ENCODE peak calls at places on chromosomes 6 and 20, in ten cellular contexts. W, J, M, T, V, R, Z, C, H and E are unnamed samples.

GRCh38 chr6:153879826-153880225 is 159.2 kb upstream of the OPRM1 start:
- DNase-seq in R (no peak), C (no peak), V (no peak), W (no peak), J (no peak), M (no peak), Z (no peak), T (no peak), H (no peak), E (no peak)

GRCh38 chr6:137076277-137077068 is 31.7 kb upstream of the IL20RA start:
- DNase-seq in W (peak), M (peak), T (no peak), C (peak), Z (no peak), R (peak), J (peak), V (peak), H (peak), E (peak)

GRCh38 chr6:17305219-17306001 is 24.2 kb downstream of the RBM24 start:
- DNase-seq in T (no peak), J (no peak), M (peak), R (no peak), Z (no peak), C (no peak), W (no peak), V (peak), H (no peak), E (no peak)

GRCh38 chr20:40191573-40191972 is 497.5 kb downstream of the MAFB start:
- DNase-seq in V (no peak), M (no peak), R (no peak), Z (no peak), J (no peak), H (no peak), C (no peak), T (no peak), W (no peak), E (no peak)

GRCh38 chr6:33088931-33089640 is 13.3 kb downstream of the HLA-DPB1 start:
- DNase-seq in T (no peak), H (no peak), J (no peak), M (no peak), W (no peak), R (no peak), C (no peak), Z (no peak), V (no peak), E (no peak)

GRCh38 chr6:136566007-136566487 is 15.8 kb upstream of the MAP7 start:
- DNase-seq in T (no peak), C (no peak), R (peak), J (no peak), W (no peak), H (no peak), V (no peak), Z (no peak), M (no peak), E (no peak)

GRCh38 chr6:33927551-33927950 is 123.7 kb upstream of the MLN start:
- DNase-seq in Z (peak), R (no peak), T (no peak), J (no peak), M (no peak), V (peak), W (no peak), H (no peak), C (no peak), E (no peak)

GRCh38 chr20:3270051-3270450 is 31.1 kb upstream of the SLC4A11 start:
- DNase-seq in M (no peak), V (no peak), J (no peak), C (no peak), T (no peak), H (no peak), Z (no peak), W (no peak), R (no peak), E (no peak)

GRCh38 chr6:7161253-7161623 is 53.5 kb downstream of the RREB1 start:
- DNase-seq in W (no peak), M (no peak), T (no peak), H (no peak), Z (no peak), R (no peak), J (no peak), V (no peak), C (no peak), E (no peak)

GRCh38 chr6:15698474-15698873 is 35.6 kb upstream of the DTNBP1 start:
- DNase-seq in H (no peak), J (no peak), W (no peak), V (no peak), M (no peak), C (no peak), Z (no peak), R (no peak), T (no peak), E (no peak)

GRCh38 chr6:142255785-142256184 is 46.0 kb upstream of the ADGRG6 start:
- DNase-seq in V (no peak), R (no peak), J (no peak), W (no peak), Z (no peak), C (no peak), H (no peak), T (no peak), M (no peak), E (no peak)

GRCh38 chr6:168263351-168263905 is 56.1 kb downstream of the DACT2 start:
- DNase-seq in H (no peak), T (no peak), V (no peak), J (no peak), W (no peak), Z (no peak), C (no peak), M (no peak), R (no peak), E (no peak)

GRCh38 chr6:37499433-37500293 is at the start of gene CCDC167:
- DNase-seq in R (peak), W (peak), V (peak), T (peak), J (peak), Z (peak), M (peak), H (peak), C (peak), E (peak)

GRCh38 chr6:158377866-158378265 is 65.6 kb downstream of the TULP4 start:
- DNase-seq in M (no peak), T (no peak), J (no peak), C (peak), H (no peak), R (no peak), V (peak), W (no peak), Z (no peak), E (no peak)

GRCh38 chr6:124888581-124889371 is 73.5 kb upstream of the RNF217 start:
- DNase-seq in M (no peak), Z (no peak), T (no peak), C (no peak), W (no peak), R (no peak), V (peak), H (no peak), J (peak), E (no peak)

GRCh38 chr6:18034798-18035202 is 47.4 kb upstream of the KIF13A start:
- DNase-seq in W (no peak), C (no peak), R (no peak), M (no peak), T (no peak), V (peak), Z (no peak), J (no peak), H (no peak), E (no peak)

GRCh38 chr20:62143976-62144825 is 632 bp downstream of the SS18L1 start:
- DNase-seq in J (peak), C (no peak), H (no peak), T (peak), W (peak), M (peak), V (peak), R (peak), Z (no peak), E (peak)

GRCh38 chr6:149233056-149233715 is 84.3 kb upstream of the TAB2 start:
- DNase-seq in T (no peak), V (peak), M (no peak), C (peak), J (no peak), R (no peak), Z (peak), W (no peak), H (no peak), E (no peak)

GRCh38 chr6:141165012-141165411 is 967.7 kb upstream of the GJE1 start:
- DNase-seq in T (no peak), H (no peak), V (no peak), R (no peak), M (no peak), C (no peak), J (no peak), W (no peak), Z (no peak), E (no peak)

GRCh38 chr20:61317966-61318520 is 66.0 kb downstream of the CDH4 start:
- DNase-seq in T (no peak), J (no peak), C (no peak), M (no peak), H (no peak), V (no peak), R (no peak), Z (no peak), W (no peak), E (no peak)

GRCh38 chr20:5077761-5078387 is 41.9 kb downstream of the PCNA start:
- DNase-seq in Z (no peak), R (no peak), H (no peak), M (no peak), W (no peak), C (no peak), V (no peak), J (no peak), T (no peak), E (no peak)

GRCh38 chr6:149302723-149303122 is 14.8 kb upstream of the TAB2 start:
- DNase-seq in H (no peak), J (no peak), T (no peak), R (no peak), M (no peak), C (no peak), Z (no peak), W (no peak), V (no peak), E (no peak)

GRCh38 chr6:161439093-161439492 is 165.2 kb upstream of the AGPAT4 start:
- DNase-seq in J (no peak), H (no peak), Z (peak), V (peak), T (peak), R (no peak), W (no peak), C (peak), M (no peak), E (no peak)

GRCh38 chr6:85461806-85462185 is 11.9 kb downstream of the NT5E start:
- DNase-seq in J (no peak), T (no peak), V (no peak), H (no peak), C (no peak), R (no peak), M (no peak), W (no peak), Z (no peak), E (no peak)

GRCh38 chr6:155317186-155317585 is 2.9 kb upstream of the TFB1M start:
- DNase-seq in C (no peak), V (peak), M (no peak), J (no peak), W (no peak), R (no peak), T (no peak), H (no peak), Z (no peak), E (no peak)
- TF ChIP-seq CTCF in C (peak), V (peak), M (peak), J (no peak), W (no peak), R (peak), T (no peak), H (no peak), Z (peak), E (peak)

GRCh38 chr6:52157301-52157930 is 28.8 kb upstream of the IL17A start:
- DNase-seq in C (no peak), W (peak), T (no peak), Z (no peak), M (no peak), J (peak), V (peak), H (no peak), R (no peak), E (no peak)
- TF ChIP-seq CTCF in C (no peak), W (no peak), T (no peak), Z (no peak), M (no peak), J (no peak), V (no peak), H (no peak), R (no peak), E (no peak)

DNA sequence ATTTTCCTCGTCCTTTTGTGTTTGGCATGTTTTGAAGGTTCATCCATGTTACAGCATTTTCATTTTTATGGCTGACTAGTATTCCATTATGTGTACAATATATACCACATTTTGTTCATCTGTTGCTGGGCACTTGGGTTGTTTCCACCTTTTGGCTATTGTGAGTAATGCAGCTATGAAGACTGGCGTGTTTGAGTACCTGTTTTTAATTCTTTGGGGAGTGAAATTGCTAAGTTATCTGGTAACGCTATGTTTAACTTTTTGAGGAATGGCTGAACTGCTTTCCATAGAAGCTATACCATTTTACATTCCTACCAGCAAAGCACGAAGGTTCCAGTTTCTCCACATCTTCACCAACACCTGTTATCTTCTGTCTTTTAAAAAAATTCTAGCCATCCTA is 37.0 kb upstream of the MYL9 start:
- DNase-seq in W (no peak), C (no peak), T (no peak), J (no peak), R (no peak), Z (no peak), M (no peak), V (no peak), H (no peak), E (no peak)
- TF ChIP-seq CTCF in W (no peak), C (peak), T (no peak), J (no peak), R (no peak), Z (no peak), M (no peak), V (peak), H (no peak), E (no peak)

GRCh38 chr6:35624341-35625070 is 64.2 kb downstream of the FKBP5 start:
- DNase-seq in T (no peak), R (no peak), V (no peak), W (no peak), M (no peak), Z (no peak), J (no peak), H (no peak), C (no peak), E (no peak)
- TF ChIP-seq CTCF in T (peak), R (peak), V (peak), W (no peak), M (peak), Z (peak), J (no peak), H (peak), C (peak), E (no peak)

DNA sequence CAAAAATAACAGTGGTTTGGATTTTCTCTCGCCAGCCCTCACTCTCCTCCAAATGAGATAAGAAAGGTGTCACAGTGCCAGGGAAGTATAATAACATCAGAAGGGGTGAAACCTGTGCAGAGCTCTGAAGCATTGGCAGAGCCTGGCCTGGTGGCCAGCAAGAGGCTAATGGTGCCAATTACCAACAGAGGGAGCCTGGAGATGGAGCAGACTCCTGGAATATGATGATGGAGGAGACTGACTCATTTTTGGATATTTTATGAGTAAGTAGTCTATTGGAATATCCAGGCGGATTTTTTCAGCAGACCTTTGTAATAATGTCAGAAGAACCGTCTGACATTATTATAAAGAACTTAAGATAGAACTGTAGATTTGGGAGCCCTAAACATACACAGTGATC is 442.6 kb upstream of the MARCKS start:
- DNase-seq in M (no peak), C (peak), R (no peak), J (no peak), V (peak), Z (no peak), H (no peak), W (no peak), T (no peak), E (no peak)
- TF ChIP-seq CTCF in M (peak), C (peak), R (peak), J (no peak), V (peak), Z (peak), H (no peak), W (no peak), T (peak), E (no peak)

GRCh38 chr6:45946352-45946751 is 69.3 kb downstream of the CLIC5 start:
- DNase-seq in H (no peak), R (no peak), M (peak), Z (peak), C (peak), V (peak), W (no peak), T (no peak), J (no peak), E (peak)
- TF ChIP-seq CTCF in H (no peak), R (peak), M (peak), Z (peak), C (peak), V (peak), W (no peak), T (no peak), J (no peak), E (no peak)

DNA sequence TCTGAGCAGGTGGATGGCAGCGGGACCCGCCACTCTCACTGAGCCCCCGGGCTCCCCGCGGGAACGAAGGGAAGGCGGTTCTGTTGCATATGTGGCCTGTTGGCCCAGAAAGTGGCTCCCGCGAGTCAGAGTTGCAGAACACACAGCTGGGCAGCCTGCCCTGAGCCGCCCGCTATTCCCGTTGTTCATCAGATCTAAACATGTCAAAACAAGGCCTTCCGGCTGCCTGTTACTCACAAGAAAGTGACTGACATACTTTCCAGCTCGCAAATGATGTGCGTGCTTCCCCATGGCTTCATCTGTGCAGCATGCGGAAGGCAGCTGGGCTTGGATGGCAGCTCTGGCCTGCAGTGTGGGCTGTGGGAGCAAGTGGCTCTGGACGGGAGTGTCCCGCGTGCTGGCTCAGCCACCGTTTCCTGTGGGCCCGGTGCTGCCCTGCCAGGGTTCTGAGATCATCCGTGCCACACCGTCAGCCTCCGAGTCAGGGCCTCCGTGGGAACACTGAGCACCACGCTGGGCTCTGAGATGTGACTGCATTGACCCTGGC is 227.3 kb downstream of the ERMARD start:
- DNase-seq in C (no peak), M (no peak), R (peak), Z (no peak), H (no peak), W (no peak), V (no peak), J (no peak), T (no peak), E (no peak)
- TF ChIP-seq CTCF in C (no peak), M (no peak), R (no peak), Z (no peak), H (no peak), W (no peak), V (no peak), J (no peak), T (no peak), E (no peak)

GRCh38 chr6:131960371-131961133 is 9.4 kb upstream of the CCN2 start:
- DNase-seq in T (no peak), V (no peak), M (no peak), H (no peak), J (no peak), Z (no peak), W (no peak), C (no peak), R (no peak), E (no peak)
- TF ChIP-seq CTCF in T (no peak), V (no peak), M (peak), H (peak), J (no peak), Z (peak), W (peak), C (peak), R (no peak), E (peak)